ENCODE peak calls at places on chromosomes 7 and 10, in four cellular contexts. G is astrocyte, S is ascending aorta, J is ovary. H is an unnamed sample.

GRCh38 chr7:158102897-158103296 is 484.7 kb downstream of the PTPRN2 start:
- DNase-seq in G (no peak), S (no peak), J (no peak), H (no peak)

GRCh38 chr10:24363070-24363469 is 154.1 kb downstream of the KIAA1217 start:
- DNase-seq in G (peak; percentile 33), J (no peak), S (no peak), H (no peak)

GRCh38 chr7:151798851-151799428 is 78.0 kb downstream of the PRKAG2 start:
- DNase-seq in S (no peak), J (no peak), G (no peak), H (no peak)

GRCh38 chr7:150924256-150924851 is 53.8 kb downstream of the KCNH2 start:
- DNase-seq in G (no peak), J (no peak), S (no peak), H (no peak)

GRCh38 chr10:78194539-78195402 is 161.1 kb downstream of the RPS24 start:
- DNase-seq in S (no peak), G (no peak), J (no peak), H (no peak)

GRCh38 chr10:21402606-21403083 is 122.8 kb downstream of the SKIDA1 start:
- DNase-seq in S (no peak), J (no peak), G (peak; percentile 45), H (no peak)

GRCh38 chr7:129136887-129137647 is 7.4 kb upstream of the TSPAN33 start:
- DNase-seq in J (no peak), G (no peak), S (no peak), H (no peak)

GRCh38 chr7:27155816-27156507 is 513 bp downstream of the HOXA7 start:
- DNase-seq in J (peak; percentile 8), G (no peak), S (no peak), H (peak; percentile 80)

GRCh38 chr10:133324198-133324792 is 12.4 kb downstream of the CALY start:
- DNase-seq in S (no peak), J (peak; percentile 45), G (peak; percentile 31), H (no peak)

GRCh38 chr10:80351220-80351619 is 5.3 kb downstream of the DYDC1 start:
- DNase-seq in G (no peak), S (no peak), J (no peak), H (no peak)

GRCh38 chr7:155878674-155879073 is 66.4 kb upstream of the SHH start:
- DNase-seq in G (no peak), S (no peak), J (no peak), H (peak; percentile 24)

GRCh38 chr7:41445951-41446350 is 256.9 kb downstream of the INHBA start:
- DNase-seq in J (no peak), G (no peak), S (no peak), H (no peak)

GRCh38 chr7:26155531-26156375 is 3.8 kb downstream of the NFE2L3 start:
- DNase-seq in S (no peak), G (peak; percentile 70), J (no peak), H (no peak)

GRCh38 chr10:59745163-59745650 is 8.0 kb downstream of the MRLN start:
- DNase-seq in G (no peak), J (no peak), S (no peak), H (no peak)

GRCh38 chr7:50599385-50599784 is 34.2 kb upstream of the DDC start:
- DNase-seq in J (no peak), G (no peak), S (no peak), H (no peak)

GRCh38 chr7:132869166-132869861 is 212.6 kb downstream of the CHCHD3 start:
- DNase-seq in J (no peak), G (no peak), S (no peak), H (no peak)

GRCh38 chr7:155824195-155824915 is 12.1 kb upstream of the SHH start:
- DNase-seq in G (peak; percentile 81), S (no peak), J (no peak), H (no peak)

GRCh38 chr10:46064269-46064817 is 18.3 kb upstream of the MSMB start:
- DNase-seq in J (no peak), S (no peak), G (no peak), H (no peak)

GRCh38 chr7:121102619-121103018 is 114.1 kb downstream of the CPED1 start:
- DNase-seq in J (no peak), S (no peak), G (no peak), H (no peak)

GRCh38 chr7:16129431-16130126 is 291.8 kb downstream of the CRPPA start:
- DNase-seq in J (no peak), S (no peak), G (peak; percentile 87), H (no peak)

GRCh38 chr7:94247970-94248369 is 146.7 kb upstream of the COL1A2 start:
- DNase-seq in G (no peak), S (no peak), J (no peak), H (no peak)

GRCh38 chr7:26449175-26450165 is 157.8 kb downstream of the SNX10 start:
- DNase-seq in J (no peak), G (peak; percentile 76), S (no peak), H (no peak)

GRCh38 chr10:16816830-16817124 is 447 bp downstream of the RSU1 start:
- DNase-seq in S (no peak), J (no peak), G (no peak), H (no peak)

GRCh38 chr10:50552771-50553535 is 70.8 kb downstream of the SGMS1 start:
- DNase-seq in J (no peak), S (no peak), G (peak; percentile 41), H (no peak)

GRCh38 chr10:132390455-132391371 is 6.3 kb upstream of the PWWP2B start:
- DNase-seq in G (no peak), J (no peak), S (no peak), H (peak; percentile 58)

GRCh38 chr10:8130973-8131911 is 76.8 kb downstream of the GATA3 start:
- DNase-seq in J (no peak), S (no peak), G (peak; percentile 82), H (no peak)

GRCh38 chr10:47190301-47190700 is 109.7 kb upstream of the GDF10 start:
- DNase-seq in J (no peak), S (no peak), G (no peak), H (no peak)

DNA sequence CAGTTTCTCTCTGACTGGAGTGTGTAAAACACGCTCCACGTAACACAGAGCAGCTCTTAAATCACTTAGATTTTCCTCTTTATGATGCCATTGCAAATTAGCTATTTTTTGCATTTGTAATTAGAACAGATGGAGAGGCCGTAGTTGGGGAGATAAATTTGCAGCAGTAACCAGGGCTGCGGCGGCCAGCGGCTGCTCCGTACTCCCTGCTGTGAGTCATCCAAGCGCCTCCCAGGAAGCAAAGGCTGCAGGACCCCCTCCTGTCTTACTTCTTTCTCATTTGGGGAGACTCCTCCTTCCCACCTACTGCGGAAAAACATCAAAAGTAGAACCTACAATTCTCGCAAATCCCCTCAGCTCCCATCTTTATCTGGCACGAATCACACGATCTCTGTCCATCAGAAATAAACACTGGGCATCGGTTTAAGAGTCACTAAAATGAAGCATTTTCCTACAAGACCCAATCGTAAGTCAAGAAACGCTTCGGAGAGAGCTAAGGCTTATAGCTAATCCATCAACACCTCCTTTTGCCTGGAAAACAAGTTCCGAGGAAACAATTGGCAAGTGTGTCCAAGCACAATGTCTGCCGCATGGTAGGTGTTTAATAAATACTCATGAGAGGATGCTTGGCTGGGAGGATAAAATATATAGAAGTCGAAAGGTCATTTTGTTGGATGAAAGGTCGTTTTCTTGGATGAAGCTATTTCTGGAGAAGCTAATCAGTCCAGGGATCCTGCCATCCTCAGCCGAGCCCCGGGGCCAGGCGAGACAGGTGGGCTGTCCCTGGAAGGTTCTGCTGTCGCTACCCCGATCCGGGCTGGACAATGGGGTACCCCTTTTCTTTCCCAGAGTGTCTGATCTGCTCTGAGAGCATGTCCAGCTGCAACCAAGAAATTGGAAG is 31.7 kb upstream of the MSRB2 start:
- DNase-seq in S (no peak), G (peak; percentile 39), J (no peak), H (no peak)
- H3K27ac ChIP-seq in S (peak overlapping the region; percentile 54), G (no peak overlapping the region), J (no peak overlapping the region), H (no peak overlapping the region)

GRCh38 chr10:112810651-112811215 is 139.3 kb upstream of the TCF7L2 start:
- DNase-seq in G (peak; percentile 37), S (no peak), J (no peak), H (no peak)

GRCh38 chr10:112813866-112814596 is 136.0 kb upstream of the TCF7L2 start:
- DNase-seq in S (no peak), J (no peak), G (no peak), H (no peak)

GRCh38 chr10:112812571-112812970 is 137.5 kb upstream of the TCF7L2 start:
- DNase-seq in G (no peak), S (no peak), J (no peak), H (no peak)

GRCh38 chr10:112815238-112816032 is 134.6 kb upstream of the TCF7L2 start:
- DNase-seq in G (peak; percentile 74), S (no peak), J (no peak), H (no peak)

GRCh38 chr10:112811741-112812551 is 138.1 kb upstream of the TCF7L2 start:
- DNase-seq in J (peak; percentile 31), S (peak; percentile 32), G (peak; percentile 97), H (no peak)
- H3K4me3 ChIP-seq in J (no peak overlapping the region), S (no peak overlapping the region), G (peak overlapping the region; percentile 43), H (no peak overlapping the region)

DNA sequence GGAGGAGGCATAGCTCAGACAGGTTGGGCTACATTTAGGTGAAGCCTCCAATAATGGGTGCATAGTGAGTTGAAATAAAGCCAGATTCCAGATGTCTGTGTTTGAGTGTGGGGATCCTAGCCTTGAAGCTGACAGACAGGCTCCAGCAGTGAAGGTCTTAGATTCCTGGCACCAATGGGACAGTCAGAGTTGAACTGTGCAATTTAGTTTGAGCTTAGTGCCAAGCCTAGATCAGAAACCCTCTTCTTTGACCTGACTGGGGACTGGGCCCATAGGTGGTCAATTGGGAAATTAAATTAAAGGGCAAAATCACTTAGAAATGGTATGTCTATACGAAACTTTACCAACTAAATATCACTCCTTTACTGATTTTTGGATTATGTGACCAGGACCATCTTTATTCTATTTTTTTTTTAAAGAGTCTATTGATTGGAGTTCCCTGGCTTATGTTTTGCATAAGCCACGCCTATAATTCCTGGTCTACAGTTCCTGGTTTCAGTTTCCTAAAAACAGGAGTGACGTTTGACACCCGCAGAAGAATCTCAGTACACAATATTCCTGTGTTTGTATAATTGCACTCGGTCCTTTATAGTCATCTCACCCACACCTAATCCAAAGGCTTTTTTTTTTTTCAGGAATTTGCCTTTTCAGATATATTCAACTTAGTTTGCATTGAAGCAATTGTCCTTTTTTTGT is 201.4 kb downstream of the GFRA1 start:
- DNase-seq in J (no peak), S (no peak), G (no peak), H (no peak)
- H3K27ac ChIP-seq in J (no peak overlapping the region), S (no peak overlapping the region), G (no peak overlapping the region), H (peak overlapping the region; percentile 68)

DNA sequence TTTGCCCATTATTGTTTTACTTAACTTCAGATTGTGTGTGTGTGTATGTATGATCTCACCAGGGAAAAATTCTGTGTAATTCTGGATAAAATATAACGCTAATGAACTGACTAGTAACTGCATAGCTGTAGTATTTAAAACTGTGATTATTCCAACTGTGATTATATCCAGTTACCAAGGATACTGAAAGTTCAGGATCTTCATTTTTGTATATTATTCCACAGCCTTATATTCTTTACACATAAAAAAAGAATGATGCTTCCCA is 2.9 kb downstream of the TWIST1 start:
- DNase-seq in G (peak; percentile 59), J (no peak), S (no peak), H (no peak)
- H3K4me3 ChIP-seq in G (peak overlapping the region; percentile 94), J (peak overlapping the region; percentile 69), S (peak overlapping the region; percentile 39), H (no peak overlapping the region)

GRCh38 chr10:43576062-43576461 is 1.6 kb upstream of the ZNF239 start:
- DNase-seq in J (no peak), G (no peak), S (no peak), H (no peak)
- H3K27ac ChIP-seq in J (no peak overlapping the region), G (no peak overlapping the region), S (no peak overlapping the region), H (no peak overlapping the region)

GRCh38 chr7:64618785-64619456 is 47.0 kb upstream of the ZNF107 start:
- DNase-seq in J (no peak), G (peak; percentile 34), S (no peak), H (no peak)
- H3K4me3 ChIP-seq in J (no peak overlapping the region), G (no peak overlapping the region), S (no peak overlapping the region), H (no peak overlapping the region)

GRCh38 chr7:100665168-100665567 is 8.4 kb upstream of the GNB2 start:
- DNase-seq in S (no peak), J (no peak), G (no peak), H (no peak)
- H3K27ac ChIP-seq in S (no peak overlapping the region), J (no peak overlapping the region), G (no peak overlapping the region), H (no peak overlapping the region)

H was measured in sigmoid colon.